ENCODE peak calls at places on chromosomes 16 and 17, in six cellular contexts. A, Q, J, C, B and W are unnamed samples.

GRCh38 chr17:28112199-28112995 is 69.9 kb downstream of the NLK start:
- DNase-seq in A (no peak), Q (no peak), J (no peak), C (no peak), B (no peak), W (no peak)

GRCh38 chr17:48053758-48054237 is 5.6 kb downstream of the NFE2L1 start:
- DNase-seq in A (no peak), Q (no peak), J (no peak), C (no peak), B (no peak), W (no peak)

GRCh38 chr17:61402073-61402541 is 2.5 kb downstream of the TBX2 start:
- DNase-seq in A (no peak), Q (no peak), J (no peak), C (no peak), B (no peak), W (no peak)

GRCh38 chr17:49959183-49959935 is 9.6 kb upstream of the DLX4 start:
- DNase-seq in A (no peak), Q (no peak), J (peak; percentile 26), C (peak; percentile 30), B (no peak), W (no peak)

GRCh38 chr16:48536600-48537200 is 73.3 kb downstream of the N4BP1 start:
- DNase-seq in A (no peak), Q (no peak), J (no peak), C (no peak), B (no peak), W (no peak)

GRCh38 chr17:59435238-59435637 is 103.8 kb downstream of the YPEL2 start:
- DNase-seq in A (no peak), Q (no peak), J (no peak), C (no peak), B (no peak), W (no peak)

GRCh38 chr17:44121997-44122824 is 1.2 kb downstream of the HDAC5 start:
- DNase-seq in A (no peak), Q (no peak), J (no peak), C (no peak), B (no peak), W (no peak)

GRCh38 chr17:48012151-48012520 is 25.5 kb downstream of the COPZ2 start:
- DNase-seq in A (no peak), Q (no peak), J (no peak), C (peak; percentile 74), B (no peak), W (no peak)

GRCh38 chr16:87541882-87542234 is 49.0 kb upstream of the ZCCHC14 start:
- DNase-seq in A (no peak), Q (no peak), J (no peak), C (no peak), B (no peak), W (no peak)

GRCh38 chr17:64348666-64349065 is 42.0 kb downstream of the PECAM1 start:
- DNase-seq in A (no peak), Q (no peak), J (no peak), C (no peak), B (no peak), W (no peak)

GRCh38 chr16:71359431-71359830 is 908 bp downstream of the CALB2 start:
- DNase-seq in A (no peak), Q (no peak), J (no peak), C (no peak), B (no peak), W (no peak)

GRCh38 chr16:51408357-51408756 is 257.3 kb upstream of the SALL1 start:
- DNase-seq in A (no peak), Q (no peak), J (no peak), C (no peak), B (peak; percentile 14), W (no peak)

GRCh38 chr17:41329279-41329925 is 13.9 kb upstream of the KRTAP17-1 start:
- DNase-seq in A (peak; percentile 27), Q (no peak), J (peak; percentile 40), C (peak; percentile 32), B (peak; percentile 52), W (peak; percentile 22)

GRCh38 chr17:74981979-74982662 is 5.3 kb upstream of the CDR2L start:
- DNase-seq in A (no peak), Q (no peak), J (peak; percentile 57), C (peak; percentile 89), B (peak; percentile 72), W (peak; percentile 42)

GRCh38 chr17:77546772-77547201 is 406.0 kb downstream of the SEC14L1 start:
- DNase-seq in A (peak; percentile 54), Q (no peak), J (no peak), C (no peak), B (no peak), W (peak; percentile 64)

GRCh38 chr16:67865318-67865717 is 7.5 kb upstream of the EDC4 start:
- DNase-seq in A (no peak), Q (no peak), J (no peak), C (peak; percentile 33), B (peak; percentile 68), W (no peak)

GRCh38 chr17:82338858-82339633 is 5.5 kb upstream of the SECTM1 start:
- DNase-seq in A (no peak), Q (no peak), J (peak; percentile 72), C (peak; percentile 89), B (no peak), W (no peak)

GRCh38 chr16:87464691-87465300 is 28.0 kb downstream of the ZCCHC14 start:
- DNase-seq in A (no peak), Q (no peak), J (no peak), C (peak; percentile 82), B (no peak), W (no peak)

GRCh38 chr16:20735504-20735903 is 6.1 kb downstream of the THUMPD1 start:
- DNase-seq in A (no peak), Q (no peak), J (no peak), C (no peak), B (no peak), W (no peak)

GRCh38 chr17:60249517-60249826 is 99.7 kb downstream of the CA4 start:
- DNase-seq in A (no peak), Q (no peak), J (no peak), C (no peak), B (no peak), W (no peak)

GRCh38 chr16:58515871-58516767 is 802 bp downstream of the SETD6 start:
- DNase-seq in A (no peak), Q (no peak), J (no peak), C (peak; percentile 49), B (peak; percentile 24), W (no peak)

GRCh38 chr16:19330801-19331484 is 45.4 kb downstream of the CLEC19A start:
- DNase-seq in A (no peak), Q (no peak), J (peak; percentile 65), C (peak; percentile 30), B (peak; percentile 20), W (no peak)

GRCh38 chr16:89067677-89068076 is 26.0 kb upstream of the ACSF3 start:
- DNase-seq in A (no peak), Q (no peak), J (no peak), C (no peak), B (no peak), W (no peak)

GRCh38 chr17:13728751-13729150 is 127.0 kb upstream of the HS3ST3A1 start:
- DNase-seq in A (no peak), Q (no peak), J (no peak), C (no peak), B (no peak), W (no peak)

GRCh38 chr17:42221886-42222745 is 27.8 kb upstream of the GHDC start:
- DNase-seq in A (peak; percentile 15), Q (no peak), J (peak; percentile 7), C (peak; percentile 80), B (peak; percentile 56), W (peak; percentile 23)

GRCh38 chr16:84928679-84929420 is 82.5 kb downstream of the ZDHHC7 start:
- DNase-seq in A (no peak), Q (no peak), J (no peak), C (peak; percentile 28), B (no peak), W (no peak)

GRCh38 chr17:79609616-79610150 is 1.2 kb downstream of the RBFOX3 start:
- DNase-seq in A (no peak), Q (no peak), J (no peak), C (no peak), B (no peak), W (no peak)

GRCh38 chr17:79610151-79610645 is 653 bp downstream of the RBFOX3 start:
- DNase-seq in A (no peak), Q (no peak), J (no peak), C (no peak), B (no peak), W (no peak)

GRCh38 chr17:79607941-79608728 is 2.7 kb downstream of the RBFOX3 start:
- DNase-seq in A (peak; percentile 38), Q (no peak), J (peak; percentile 12), C (peak; percentile 34), B (no peak), W (peak; percentile 47)

GRCh38 chr17:79608729-79609039 is 2.2 kb downstream of the RBFOX3 start:
- DNase-seq in A (no peak), Q (no peak), J (no peak), C (peak; percentile 41), B (no peak), W (no peak)

DNA sequence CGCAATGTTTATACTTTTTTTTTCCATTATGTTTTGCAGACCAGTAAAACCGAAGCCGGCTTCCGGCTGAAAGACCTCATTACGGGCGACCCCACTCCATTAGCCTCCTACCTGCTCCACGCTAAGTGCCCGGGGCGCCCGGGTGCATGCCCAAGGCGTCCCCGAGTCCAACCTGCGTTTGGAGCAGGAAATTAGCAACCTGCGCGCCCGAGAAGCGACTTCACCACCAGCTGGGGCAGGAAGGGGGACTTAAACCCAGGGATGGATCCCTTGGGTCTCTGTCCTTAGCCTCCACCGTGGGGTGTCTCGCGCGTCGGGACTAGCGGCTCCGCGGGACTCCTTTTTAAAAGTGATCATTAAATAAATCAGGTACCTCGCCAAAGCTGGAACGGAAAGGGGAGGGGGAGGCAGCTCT is 1.7 kb downstream of the RBFOX3 start:
- DNase-seq in A (no peak), Q (no peak), J (no peak), C (no peak), B (no peak), W (no peak)
- H3K4me3 ChIP-seq in A (no peak overlapping the region), Q (no peak overlapping the region), J (no peak overlapping the region), C (no peak overlapping the region), B (no peak overlapping the region), W (peak overlapping the region; percentile 8)

GRCh38 chr16:8874388-8874787 is 5.6 kb upstream of the CARHSP1 start:
- DNase-seq in A (no peak), Q (no peak), J (no peak), C (no peak), B (no peak), W (no peak)
- H3K4me1 ChIP-seq in A (peaks cover 3% of the 10 kb centered on the region), Q (peaks cover 32% of the 10 kb centered on the region), J (peaks cover 38% of the 10 kb centered on the region), C (peaks cover 18% of the 10 kb centered on the region), B (peaks cover 79% of the 10 kb centered on the region), W (peaks cover 8% of the 10 kb centered on the region)

DNA sequence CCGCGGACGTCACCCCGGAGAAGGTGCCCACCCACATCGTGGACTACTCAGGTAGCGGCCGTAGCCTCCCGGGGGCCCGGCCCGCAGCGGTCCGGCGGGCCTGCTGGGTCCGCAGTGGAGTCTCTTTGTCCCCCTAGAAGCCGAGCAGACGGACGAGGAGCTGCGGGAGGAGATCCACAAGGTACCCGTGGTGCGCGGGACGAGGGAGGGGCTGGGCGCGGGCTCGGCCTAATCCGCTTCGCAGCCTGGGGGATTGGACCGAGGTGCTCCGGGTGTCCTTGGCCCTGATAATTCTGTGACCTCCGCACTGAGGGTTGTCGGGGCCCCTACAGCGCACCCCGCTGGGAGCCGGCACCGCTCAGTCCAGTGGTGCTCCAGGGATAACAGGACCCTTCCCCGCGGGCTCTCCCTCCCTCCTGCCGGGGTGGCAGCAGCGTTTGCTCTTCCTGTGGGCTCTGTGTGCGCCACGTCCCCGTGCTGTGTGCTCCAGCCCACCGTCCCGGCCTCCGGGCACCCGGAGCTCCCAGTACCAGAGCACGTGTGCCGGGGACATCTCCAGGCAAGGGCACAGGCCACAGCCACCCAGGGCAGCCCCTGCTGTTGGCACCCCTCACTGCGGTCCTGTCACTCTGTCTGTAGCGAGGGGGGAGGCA is 713 bp downstream of the RHOT2 start:
- DNase-seq in A (no peak), Q (no peak), J (no peak), C (peak; percentile 47), B (no peak), W (no peak)
- TF ChIP-seq ZNF274 in A (no peak), Q (no peak), J (no peak), C (no peak), B (no peak), W (no peak)

GRCh38 chr17:22411185-22411784 is 719.0 kb downstream of the KCNJ18 start:
- DNase-seq in A (no peak), Q (no peak), J (no peak), C (no peak), B (no peak), W (no peak)
- H3K4me3 ChIP-seq in A (no peak overlapping the region), Q (no peak overlapping the region), J (no peak overlapping the region), C (peak overlapping the region; percentile 8), B (no peak overlapping the region), W (no peak overlapping the region)